ENCODE peak calls at places on chromosome 13, in nine cellular contexts. E, X, K, Y, S, W, M, A and O are unnamed samples.

GRCh38 chr13:67642638-67643037 is 412.5 kb upstream of the PCDH9 start:
- DNase-seq in E (no peak), X (no peak), K (no peak), Y (no peak), S (no peak), W (no peak), M (no peak), A (no peak), O (no peak)

GRCh38 chr13:19888799-19889198 is 25.4 kb upstream of the ZMYM5 start:
- DNase-seq in E (no peak), X (no peak), K (no peak), Y (peak; percentile 43), S (no peak), W (no peak), M (peak; percentile 12), A (no peak), O (peak; percentile 55)

GRCh38 chr13:77563110-77563509 is 27.6 kb downstream of the SCEL start:
- DNase-seq in E (no peak), X (no peak), K (no peak), Y (peak; percentile 48), S (no peak), W (no peak), M (peak; percentile 41), A (no peak), O (peak; percentile 65)

GRCh38 chr13:40193290-40194203 is 472.9 kb downstream of the FOXO1 start:
- DNase-seq in E (no peak), X (peak; percentile 63), K (no peak), Y (no peak), S (no peak), W (no peak), M (peak; percentile 54), A (no peak), O (no peak)

GRCh38 chr13:20174656-20175405 is 14.0 kb upstream of the GJA3 start:
- DNase-seq in E (peak; percentile 69), X (peak; percentile 74), K (peak; percentile 87), Y (peak; percentile 90), S (no peak), W (peak; percentile 41), M (peak; percentile 94), A (peak; percentile 87), O (peak; percentile 86)

GRCh38 chr13:85724554-85725432 is 74.4 kb downstream of the SLITRK6 start:
- DNase-seq in E (no peak), X (no peak), K (no peak), Y (no peak), S (no peak), W (no peak), M (no peak), A (no peak), O (no peak)

GRCh38 chr13:24627090-24627714 is 53.0 kb upstream of the ATP12A start:
- DNase-seq in E (peak; percentile 13), X (no peak), K (no peak), Y (no peak), S (peak; percentile 88), W (no peak), M (no peak), A (no peak), O (no peak)

GRCh38 chr13:21971662-21972635 is 301.1 kb downstream of the FGF9 start:
- DNase-seq in E (no peak), X (no peak), K (no peak), Y (no peak), S (no peak), W (no peak), M (no peak), A (no peak), O (no peak)

GRCh38 chr13:24270639-24271131 is 38.7 kb upstream of the C1QTNF9 start:
- DNase-seq in E (no peak), X (peak; percentile 63), K (peak; percentile 70), Y (peak; percentile 74), S (peak; percentile 47), W (peak; percentile 80), M (peak; percentile 62), A (peak; percentile 83), O (peak; percentile 62)

GRCh38 chr13:80753951-80754350 is 413.0 kb upstream of the SPRY2 start:
- DNase-seq in E (no peak), X (no peak), K (no peak), Y (no peak), S (no peak), W (no peak), M (no peak), A (no peak), O (peak; percentile 12)

GRCh38 chr13:107585466-107585865 is 629.9 kb downstream of the LIG4 start:
- DNase-seq in E (no peak), X (no peak), K (no peak), Y (no peak), S (no peak), W (no peak), M (peak; percentile 21), A (no peak), O (peak; percentile 23)

GRCh38 chr13:90757127-90757680 is 590.3 kb upstream of the MIR17HG start:
- DNase-seq in E (no peak), X (no peak), K (no peak), Y (no peak), S (no peak), W (no peak), M (no peak), A (no peak), O (no peak)

GRCh38 chr13:90302113-90302512 is 1045.4 kb upstream of the MIR17HG start:
- DNase-seq in E (no peak), X (no peak), K (no peak), Y (no peak), S (no peak), W (no peak), M (peak; percentile 86), A (no peak), O (peak; percentile 84)

GRCh38 chr13:113187263-113187669 is 21.2 kb downstream of the PCID2 start:
- DNase-seq in E (peak; percentile 94), X (peak; percentile 94), K (peak; percentile 69), Y (peak; percentile 96), S (no peak), W (peak; percentile 62), M (peak; percentile 100), A (no peak), O (peak; percentile 99)
- TF ChIP-seq CTCF in E (no peak), X (no peak), K (no peak), Y (no peak), S (no peak), W (no peak), M (no peak), A (no peak), O (peak; percentile 28)

GRCh38 chr13:59356607-59357006 is 807.1 kb downstream of the DIAPH3 start:
- DNase-seq in E (no peak), X (peak; percentile 69), K (peak; percentile 38), Y (peak; percentile 41), S (no peak), W (peak; percentile 62), M (peak; percentile 55), A (peak; percentile 48), O (peak; percentile 82)
- H3K4me3 ChIP-seq in E (no peak overlapping the region), X (no peak overlapping the region), K (no peak overlapping the region), Y (no peak overlapping the region), S (no peak overlapping the region), W (no peak overlapping the region), M (no peak overlapping the region), A (no peak overlapping the region), O (no peak overlapping the region)

GRCh38 chr13:27359203-27359821 is 65.1 kb upstream of the GTF3A start:
- DNase-seq in E (peak; percentile 53), X (peak; percentile 70), K (peak; percentile 67), Y (peak; percentile 68), S (peak; percentile 76), W (peak; percentile 64), M (peak; percentile 46), A (peak; percentile 65), O (peak; percentile 85)
- TF ChIP-seq CTCF in E (peak; percentile 72), X (peak; percentile 77), K (peak; percentile 55), Y (peak; percentile 80), S (peak; percentile 89), W (peak; percentile 83), M (peak; percentile 85), A (peak; percentile 71), O (peak; percentile 95)

GRCh38 chr13:57629821-57630235 is 1.7 kb upstream of the PCDH17 start:
- DNase-seq in E (no peak), X (peak; percentile 82), K (peak; percentile 81), Y (peak; percentile 99), S (peak; percentile 98), W (peak; percentile 86), M (peak; percentile 93), A (peak; percentile 73), O (peak; percentile 61)
- H3K4me3 ChIP-seq in E (peak overlapping the region; percentile 22), X (peak overlapping the region; percentile 67), K (peak overlapping the region; percentile 56), Y (peak overlapping the region; percentile 68), S (peak overlapping the region; percentile 82), W (peak overlapping the region; percentile 6), M (peak overlapping the region; percentile 19), A (peak overlapping the region; percentile 62), O (peak overlapping the region; percentile 48)

GRCh38 chr13:45700971-45701900 is 884 bp upstream of the CBY2 start:
- DNase-seq in E (no peak), X (no peak), K (no peak), Y (no peak), S (no peak), W (no peak), M (no peak), A (no peak), O (no peak)
- TF ChIP-seq CTCF in E (no peak), X (no peak), K (no peak), Y (peak; percentile 19), S (peak; percentile 24), W (no peak), M (no peak), A (no peak), O (no peak)

DNA sequence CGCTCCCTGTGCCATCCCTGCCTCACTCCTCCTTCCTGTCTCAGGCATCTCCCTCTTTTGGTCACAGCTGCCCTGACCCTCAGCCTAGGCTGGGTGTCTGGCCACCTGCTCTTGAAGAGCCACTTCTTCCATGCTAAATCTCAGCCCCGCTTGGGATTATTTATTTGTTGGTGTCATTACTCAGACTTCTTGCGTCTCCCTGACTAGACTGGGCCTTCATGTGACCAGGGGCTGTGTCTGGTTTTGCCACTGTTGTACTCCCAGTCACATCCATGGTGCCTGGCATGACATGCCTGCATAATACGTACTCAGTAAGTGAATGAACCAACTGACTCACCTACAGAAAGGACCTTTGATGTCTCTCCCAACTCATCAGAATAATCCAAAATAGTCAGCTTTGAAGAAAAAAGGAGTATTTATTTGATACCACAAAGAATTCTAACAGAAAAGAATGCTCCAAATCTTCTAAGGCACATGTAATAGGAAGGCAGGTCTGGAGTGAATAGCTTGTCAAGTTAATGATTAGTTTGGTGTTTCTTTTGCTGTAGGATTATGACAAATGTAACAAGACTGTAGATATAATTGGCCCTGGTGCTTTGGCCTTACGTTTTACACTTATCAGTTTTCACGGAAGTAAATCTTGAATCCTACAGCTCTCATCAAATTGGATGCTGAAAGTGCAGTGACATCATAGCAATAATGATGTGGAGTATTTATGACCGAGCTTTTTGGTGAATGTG is 84.0 kb downstream of the ALOX5AP start:
- DNase-seq in E (no peak), X (no peak), K (no peak), Y (no peak), S (no peak), W (no peak), M (peak; percentile 75), A (no peak), O (no peak)
- H3K4me3 ChIP-seq in E (no peak overlapping the region), X (no peak overlapping the region), K (no peak overlapping the region), Y (no peak overlapping the region), S (no peak overlapping the region), W (no peak overlapping the region), M (no peak overlapping the region), A (no peak overlapping the region), O (no peak overlapping the region)